ENCODE peak calls at places on chromosomes 11 and 22, in ten cellular contexts. N is brain microvascular endothelial cell, I is mucosa of gallbladder, F is mucosa of descending colon, T is GM13976, V is AG08396, M is left ventricle myocardium superior, P is OCI-LY7, U is NCI-H1092 treated with DMSO at 0.1 percent for 48 hours, J is ovary. B is an unnamed sample.

GRCh38 chr11:8266246-8267241 is 2.9 kb upstream of the LMO1 start:
- DNase-seq in F (no peak), J (peak), P (no peak), N (no peak), M (peak), T (no peak), U (no peak), V (no peak), I (no peak), B (no peak)

GRCh38 chr11:128525411-128526243 is 61.7 kb downstream of the ETS1 start:
- DNase-seq in F (no peak), T (no peak), M (no peak), N (peak), J (no peak), V (no peak), I (no peak), P (no peak), U (no peak), B (no peak)

GRCh38 chr11:122202951-122203456 is 87.0 kb upstream of the BLID start:
- DNase-seq in N (peak), J (peak), U (peak), F (peak), I (peak), T (peak), P (peak), V (peak), M (peak), B (peak)

GRCh38 chr11:16011396-16011795 is 344.9 kb downstream of the SOX6 start:
- DNase-seq in U (no peak), I (no peak), J (no peak), N (no peak), T (no peak), F (no peak), M (no peak), P (no peak), V (no peak), B (no peak)

GRCh38 chr11:77377734-77378133 is 76.2 kb upstream of the GDPD4 start:
- DNase-seq in M (no peak), F (no peak), T (no peak), V (no peak), U (no peak), P (no peak), I (no peak), J (no peak), N (no peak), B (peak)

GRCh38 chr11:71500601-71501021 is 26.5 kb upstream of the KRTAP5-7 start:
- DNase-seq in T (no peak), U (no peak), N (no peak), I (peak), V (no peak), M (peak), F (no peak), J (no peak), P (no peak), B (peak)

GRCh38 chr11:70437111-70437784 is 38.9 kb downstream of the CTTN start:
- DNase-seq in I (no peak), T (no peak), V (no peak), P (peak), N (no peak), F (no peak), U (no peak), J (no peak), M (peak), B (no peak)

GRCh38 chr11:72652871-72653615 is 21.2 kb downstream of the PDE2A start:
- DNase-seq in F (no peak), I (no peak), P (no peak), J (no peak), V (no peak), U (peak), T (no peak), N (no peak), M (no peak), B (peak)

GRCh38 chr22:26734339-26735018 is 77.1 kb downstream of the MIAT start:
- DNase-seq in M (no peak), J (no peak), T (no peak), U (no peak), N (no peak), F (no peak), I (no peak), P (no peak), V (no peak), B (no peak)

GRCh38 chr11:57072640-57073039 is 83.9 kb downstream of the OR5AK2 start:
- DNase-seq in N (peak), M (no peak), I (no peak), V (peak), U (no peak), F (no peak), P (no peak), J (no peak), T (no peak), B (no peak)

GRCh38 chr11:27405134-27405533 is 42.1 kb upstream of the CCDC34 start:
- DNase-seq in N (no peak), U (no peak), I (no peak), M (no peak), V (no peak), J (no peak), P (no peak), F (no peak), T (no peak), B (no peak)

GRCh38 chr11:119512373-119512772 is 89.4 kb upstream of the THY1 start:
- DNase-seq in N (no peak), F (no peak), P (no peak), I (no peak), V (no peak), T (no peak), M (no peak), U (no peak), J (no peak), B (no peak)

GRCh38 chr22:31089101-31090100 is 8.3 kb downstream of the SMTN start:
- DNase-seq in P (peak), J (peak), U (peak), N (no peak), F (no peak), M (peak), T (peak), I (no peak), V (peak), B (peak)

GRCh38 chr11:113202431-113202830 is 112.0 kb upstream of the TTC12 start:
- DNase-seq in N (no peak), T (no peak), J (no peak), M (no peak), F (no peak), U (no peak), I (no peak), V (no peak), P (no peak), B (no peak)

GRCh38 chr22:20852076-20852475 is 6.5 kb downstream of the PI4KA start:
- DNase-seq in M (no peak), I (no peak), U (no peak), J (no peak), N (no peak), F (no peak), T (no peak), P (peak), V (no peak), B (peak)

GRCh38 chr11:72696866-72697428 is 22.7 kb upstream of the PDE2A start:
- DNase-seq in F (no peak), T (no peak), M (peak), P (no peak), U (no peak), V (no peak), N (no peak), I (no peak), J (no peak), B (no peak)

GRCh38 chr11:12246989-12247388 is 130.4 kb upstream of the PARVA start:
- DNase-seq in M (no peak), F (no peak), J (no peak), U (no peak), T (no peak), I (no peak), V (no peak), N (no peak), P (no peak), B (no peak)

GRCh38 chr11:12602421-12602820 is 71.8 kb upstream of the TEAD1 start:
- DNase-seq in M (no peak), F (no peak), I (no peak), N (no peak), T (no peak), J (no peak), U (no peak), P (no peak), V (no peak), B (no peak)

GRCh38 chr11:18723991-18724390 is 2.0 kb downstream of the IGSF22 start:
- DNase-seq in T (no peak), F (no peak), M (no peak), V (no peak), I (no peak), J (no peak), N (no peak), P (no peak), U (no peak), B (no peak)

GRCh38 chr11:119788911-119789560 is 60.0 kb upstream of the NECTIN1 start:
- DNase-seq in U (no peak), F (no peak), I (no peak), T (no peak), J (no peak), P (no peak), V (no peak), N (no peak), M (no peak), B (no peak)

B was measured in G401.